ENCODE peak calls at places on chromosomes 7 and 10, in five cellular contexts. One of them, this sample, is unnamed.

GRCh38 chr7:85471740-85472139 is 284.9 kb upstream of the SEMA3D start:
- DNase-seq in endothelial cell of umbilical vein: peak
- DNase-seq in H1: no peak
- DNase-seq in K562: no peak
- DNase-seq in HepG2: no peak
- DNase-seq in this sample: no peak

GRCh38 chr10:121774813-121775212 is 153.0 kb downstream of the ATE1 start:
- DNase-seq in endothelial cell of umbilical vein: no peak
- DNase-seq in H1: no peak
- DNase-seq in K562: no peak
- DNase-seq in HepG2: no peak
- DNase-seq in this sample: no peak

GRCh38 chr10:86365346-86366032 is 1.1 kb downstream of the GRID1 start:
- DNase-seq in endothelial cell of umbilical vein: no peak
- DNase-seq in H1: peak
- DNase-seq in K562: no peak
- DNase-seq in HepG2: no peak
- DNase-seq in this sample: no peak

GRCh38 chr10:55287346-55287745 is 486.3 kb upstream of the PCDH15 start:
- DNase-seq in endothelial cell of umbilical vein: peak
- DNase-seq in H1: no peak
- DNase-seq in K562: no peak
- DNase-seq in HepG2: no peak
- DNase-seq in this sample: no peak

GRCh38 chr7:93004906-93005305 is 112.9 kb downstream of the SAMD9 start:
- DNase-seq in endothelial cell of umbilical vein: no peak
- DNase-seq in H1: no peak
- DNase-seq in K562: no peak
- DNase-seq in HepG2: no peak
- DNase-seq in this sample: no peak

GRCh38 chr10:71127773-71128172 is 84.6 kb upstream of the UNC5B start:
- DNase-seq in endothelial cell of umbilical vein: no peak
- DNase-seq in H1: no peak
- DNase-seq in K562: peak
- DNase-seq in HepG2: no peak
- DNase-seq in this sample: no peak

GRCh38 chr7:159112136-159113011 is 32.3 kb downstream of the VIPR2 start:
- DNase-seq in endothelial cell of umbilical vein: no peak
- DNase-seq in H1: no peak
- DNase-seq in K562: no peak
- DNase-seq in HepG2: no peak
- DNase-seq in this sample: no peak

GRCh38 chr10:49324711-49325110 is 25.7 kb downstream of the C10orf71 start:
- DNase-seq in endothelial cell of umbilical vein: no peak
- DNase-seq in H1: no peak
- DNase-seq in K562: no peak
- DNase-seq in HepG2: no peak
- DNase-seq in this sample: no peak

GRCh38 chr7:4742051-4742573 is 33.3 kb upstream of the AP5Z1 start:
- DNase-seq in endothelial cell of umbilical vein: no peak
- DNase-seq in H1: no peak
- DNase-seq in K562: no peak
- DNase-seq in HepG2: peak
- DNase-seq in this sample: no peak

GRCh38 chr7:149862156-149862555 is 11.6 kb upstream of the ATP6V0E2 start:
- DNase-seq in endothelial cell of umbilical vein: no peak
- DNase-seq in H1: no peak
- DNase-seq in K562: no peak
- DNase-seq in HepG2: no peak
- DNase-seq in this sample: no peak

GRCh38 chr7:101891936-101892640 is 74.7 kb downstream of the CUX1 start:
- DNase-seq in endothelial cell of umbilical vein: no peak
- DNase-seq in H1: no peak
- DNase-seq in K562: no peak
- DNase-seq in HepG2: no peak
- DNase-seq in this sample: peak

GRCh38 chr7:44979481-44980392 is 922 bp upstream of the MYO1G start:
- DNase-seq in endothelial cell of umbilical vein: no peak
- DNase-seq in H1: peak
- DNase-seq in K562: no peak
- DNase-seq in HepG2: no peak
- DNase-seq in this sample: peak

GRCh38 chr10:4825868-4826787 is at the start of gene AKR1E2:
- DNase-seq in endothelial cell of umbilical vein: peak
- DNase-seq in H1: peak
- DNase-seq in K562: peak
- DNase-seq in HepG2: no peak
- DNase-seq in this sample: peak

GRCh38 chr10:120969219-120969645 is 118.1 kb downstream of the WDR11 start:
- DNase-seq in endothelial cell of umbilical vein: no peak
- DNase-seq in H1: no peak
- DNase-seq in K562: no peak
- DNase-seq in HepG2: no peak
- DNase-seq in this sample: no peak

GRCh38 chr7:138958026-138958956 is 22.9 kb downstream of the KIAA1549 start:
- DNase-seq in endothelial cell of umbilical vein: no peak
- DNase-seq in H1: no peak
- DNase-seq in K562: no peak
- DNase-seq in HepG2: no peak
- DNase-seq in this sample: no peak

GRCh38 chr10:61822781-61823230 is 78.7 kb upstream of the ARID5B start:
- DNase-seq in endothelial cell of umbilical vein: no peak
- DNase-seq in H1: no peak
- DNase-seq in K562: peak
- DNase-seq in HepG2: no peak
- DNase-seq in this sample: no peak

GRCh38 chr7:112481833-112482669 is 1.3 kb downstream of the LSMEM1 start:
- DNase-seq in endothelial cell of umbilical vein: peak
- DNase-seq in H1: no peak
- DNase-seq in K562: no peak
- DNase-seq in HepG2: no peak
- DNase-seq in this sample: peak

GRCh38 chr7:80330434-80330833 is 181.4 kb downstream of the GNAT3 start:
- DNase-seq in endothelial cell of umbilical vein: no peak
- DNase-seq in H1: no peak
- DNase-seq in K562: no peak
- DNase-seq in HepG2: no peak
- DNase-seq in this sample: no peak

GRCh38 chr10:22016046-22016705 is 12.6 kb upstream of the DNAJC1 start:
- DNase-seq in endothelial cell of umbilical vein: no peak
- DNase-seq in H1: no peak
- DNase-seq in K562: no peak
- DNase-seq in HepG2: no peak
- DNase-seq in this sample: no peak

GRCh38 chr10:45150997-45151396 is 150.3 kb downstream of the ZNF22 start:
- DNase-seq in endothelial cell of umbilical vein: no peak
- DNase-seq in H1: no peak
- DNase-seq in K562: no peak
- DNase-seq in HepG2: no peak
- DNase-seq in this sample: no peak

GRCh38 chr10:598415-599170 is 90.9 kb downstream of the DIP2C start:
- DNase-seq in endothelial cell of umbilical vein: no peak
- DNase-seq in H1: no peak
- DNase-seq in K562: no peak
- DNase-seq in HepG2: no peak
- DNase-seq in this sample: no peak

GRCh38 chr7:157432957-157433576 is 96.3 kb downstream of the DNAJB6 start:
- DNase-seq in endothelial cell of umbilical vein: peak
- DNase-seq in H1: peak
- DNase-seq in K562: peak
- DNase-seq in HepG2: no peak
- DNase-seq in this sample: peak

GRCh38 chr10:99784731-99785441 is 2.4 kb downstream of the ABCC2 start:
- DNase-seq in endothelial cell of umbilical vein: no peak
- DNase-seq in H1: no peak
- DNase-seq in K562: no peak
- DNase-seq in HepG2: peak
- DNase-seq in this sample: peak

GRCh38 chr10:86217386-86218080 is 149.1 kb downstream of the GRID1 start:
- DNase-seq in endothelial cell of umbilical vein: no peak
- DNase-seq in H1: no peak
- DNase-seq in K562: no peak
- DNase-seq in HepG2: no peak
- DNase-seq in this sample: no peak

GRCh38 chr10:114544045-114544659 is 113.9 kb downstream of the ABLIM1 start:
- DNase-seq in endothelial cell of umbilical vein: no peak
- DNase-seq in H1: no peak
- DNase-seq in K562: no peak
- DNase-seq in HepG2: no peak
- DNase-seq in this sample: no peak

GRCh38 chr10:14588084-14588937 is 186.4 kb downstream of the FAM107B start:
- DNase-seq in endothelial cell of umbilical vein: peak
- DNase-seq in H1: no peak
- DNase-seq in K562: no peak
- DNase-seq in HepG2: peak
- DNase-seq in this sample: peak

GRCh38 chr7:54785261-54785660 is 26.2 kb upstream of the SEC61G start:
- DNase-seq in endothelial cell of umbilical vein: no peak
- DNase-seq in H1: no peak
- DNase-seq in K562: no peak
- DNase-seq in HepG2: no peak
- DNase-seq in this sample: no peak

GRCh38 chr10:3071405-3072198 is 4.3 kb downstream of the PFKP start:
- DNase-seq in endothelial cell of umbilical vein: peak
- DNase-seq in H1: no peak
- DNase-seq in K562: no peak
- DNase-seq in HepG2: no peak
- DNase-seq in this sample: peak

DNA sequence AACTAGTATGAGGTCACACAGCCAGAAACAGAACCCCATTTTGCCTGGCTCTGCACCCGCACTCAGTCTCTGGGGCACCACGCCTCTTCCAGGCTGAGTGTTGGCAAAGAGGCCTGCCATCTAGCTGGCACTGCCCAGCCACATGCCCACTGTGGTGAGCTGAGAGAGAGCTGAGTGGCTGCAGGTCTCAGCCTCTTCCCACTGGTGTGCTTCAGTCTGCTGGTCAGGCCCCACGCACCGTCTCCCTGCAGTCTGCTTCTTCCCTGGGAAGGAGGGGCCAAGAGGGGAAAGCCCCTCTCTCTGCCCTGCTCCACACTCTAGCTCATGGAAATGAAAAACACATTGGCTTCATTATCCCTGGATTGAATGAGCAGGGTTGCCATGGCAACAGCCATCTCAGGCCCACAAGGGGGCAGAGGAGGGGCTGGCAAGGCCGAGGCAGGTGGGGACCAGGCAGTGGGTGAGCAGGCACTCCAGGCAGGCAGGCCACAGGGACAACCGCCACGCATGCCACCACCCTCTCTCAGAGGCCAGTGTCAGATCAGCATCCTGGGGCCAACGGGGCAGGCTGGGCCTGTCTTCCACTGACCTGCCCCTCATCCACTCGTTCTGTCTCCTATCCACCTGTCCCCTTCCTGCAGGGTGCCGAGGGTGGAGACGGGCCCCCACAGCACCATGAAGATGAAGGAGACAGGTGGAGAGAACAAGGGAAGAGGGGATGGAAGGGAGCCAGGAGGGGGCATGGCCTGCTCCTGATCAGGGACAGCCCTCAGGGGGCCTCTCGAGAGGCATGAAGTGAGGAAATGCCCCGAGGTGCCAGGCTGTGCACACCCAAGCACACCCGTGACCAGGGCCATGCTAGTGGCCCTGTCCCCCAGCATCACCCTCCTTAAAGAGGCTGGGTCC is 110.9 kb downstream of the ZMIZ1 start:
- DNase-seq in endothelial cell of umbilical vein: peak
- DNase-seq in H1: no peak
- DNase-seq in K562: peak
- DNase-seq in HepG2: no peak
- DNase-seq in this sample: no peak
- TF ChIP-seq JUN in endothelial cell of umbilical vein: no peak
- TF ChIP-seq JUN in H1: no peak
- TF ChIP-seq JUN in K562: no peak
- TF ChIP-seq JUN in HepG2: no peak
- TF ChIP-seq JUN in this sample: no peak

GRCh38 chr7:107387077-107387476 is 82.8 kb upstream of the GPR22 start:
- DNase-seq in endothelial cell of umbilical vein: peak
- DNase-seq in H1: no peak
- DNase-seq in K562: no peak
- DNase-seq in HepG2: no peak
- DNase-seq in this sample: no peak
- H3K27ac ChIP-seq in endothelial cell of umbilical vein: peak
- H3K27ac ChIP-seq in H1: no peak
- H3K27ac ChIP-seq in K562: peak
- H3K27ac ChIP-seq in HepG2: no peak
- H3K27ac ChIP-seq in this sample: no peak

GRCh38 chr7:124179641-124180040 is 146.8 kb upstream of the TMEM229A start:
- DNase-seq in endothelial cell of umbilical vein: no peak
- DNase-seq in H1: no peak
- DNase-seq in K562: no peak
- DNase-seq in HepG2: no peak
- DNase-seq in this sample: no peak
- TF ChIP-seq JUN in endothelial cell of umbilical vein: no peak
- TF ChIP-seq JUN in H1: no peak
- TF ChIP-seq JUN in K562: no peak
- TF ChIP-seq JUN in HepG2: no peak
- TF ChIP-seq JUN in this sample: no peak

DNA sequence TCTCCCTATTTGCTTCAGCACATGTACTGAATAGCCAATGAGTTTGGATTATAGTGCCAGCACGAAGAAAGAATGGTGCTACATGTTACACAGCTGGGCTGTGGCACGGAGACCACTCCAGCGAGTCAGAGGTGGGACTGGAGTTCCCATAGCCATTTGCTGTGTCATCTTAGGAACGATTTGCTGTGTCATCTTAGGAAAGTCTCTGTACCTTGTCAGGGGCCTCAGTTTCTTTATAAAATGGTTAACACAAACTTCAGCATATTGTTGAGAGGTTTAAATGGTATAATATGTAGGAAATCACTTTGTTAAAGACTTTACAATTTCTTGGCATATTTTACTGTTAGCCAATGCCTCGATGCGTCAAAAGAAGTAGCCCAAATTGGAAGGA is 609.4 kb downstream of the LRMDA start:
- DNase-seq in endothelial cell of umbilical vein: no peak
- DNase-seq in H1: no peak
- DNase-seq in K562: no peak
- DNase-seq in HepG2: no peak
- DNase-seq in this sample: no peak
- H3K27ac ChIP-seq in endothelial cell of umbilical vein: no peak
- H3K27ac ChIP-seq in H1: no peak
- H3K27ac ChIP-seq in K562: no peak
- H3K27ac ChIP-seq in HepG2: no peak
- H3K27ac ChIP-seq in this sample: no peak

DNA sequence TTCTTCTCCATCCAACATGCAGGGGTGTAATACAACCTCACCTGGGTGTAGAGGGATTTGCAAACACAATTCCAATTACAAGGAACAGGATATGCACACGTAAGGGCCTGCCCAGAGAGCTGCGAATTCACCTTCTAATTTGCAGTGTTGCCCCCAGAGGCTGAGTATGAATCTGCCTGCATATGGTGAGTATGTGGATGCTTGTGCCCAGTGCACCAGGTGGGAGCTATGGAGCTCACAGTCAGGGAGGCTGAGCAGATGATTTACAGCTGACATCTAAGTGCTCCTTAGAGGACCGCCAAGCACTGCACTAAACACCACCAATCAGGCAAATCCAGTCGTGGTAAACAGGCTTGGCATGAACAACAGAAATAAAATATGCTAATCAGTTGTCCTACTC is 132.0 kb downstream of the RELN start:
- DNase-seq in endothelial cell of umbilical vein: no peak
- DNase-seq in H1: peak
- DNase-seq in K562: no peak
- DNase-seq in HepG2: no peak
- DNase-seq in this sample: no peak
- TF ChIP-seq JUN in endothelial cell of umbilical vein: no peak
- TF ChIP-seq JUN in H1: no peak
- TF ChIP-seq JUN in K562: no peak
- TF ChIP-seq JUN in HepG2: no peak
- TF ChIP-seq JUN in this sample: no peak

This sample was measured in A549.